ENCODE peak calls at places on chromosomes 11 and 22, in four cellular contexts. One of them, this sample, is unnamed.

GRCh38 chr11:129412501-129412900 is 36.9 kb downstream of the BARX2 start:
- DNase-seq in activated naive CD8-positive, alpha-beta T cell treated with anti-CD3 and anti-CD28 coated beads for 36 hours: no peak
- DNase-seq in H9: no peak
- DNase-seq in endothelial cell: no peak
- DNase-seq in this sample: peak

GRCh38 chr22:27846910-27847309 is 45.4 kb upstream of the MN1 start:
- DNase-seq in activated naive CD8-positive, alpha-beta T cell treated with anti-CD3 and anti-CD28 coated beads for 36 hours: no peak
- DNase-seq in H9: no peak
- DNase-seq in endothelial cell: no peak
- DNase-seq in this sample: no peak

GRCh38 chr11:65780770-65781151 is at the start of gene AP5B1:
- DNase-seq in activated naive CD8-positive, alpha-beta T cell treated with anti-CD3 and anti-CD28 coated beads for 36 hours: peak
- DNase-seq in H9: peak
- DNase-seq in endothelial cell: peak
- DNase-seq in this sample: peak

GRCh38 chr22:50691521-50691920 is 18.9 kb downstream of the SHANK3 start:
- DNase-seq in activated naive CD8-positive, alpha-beta T cell treated with anti-CD3 and anti-CD28 coated beads for 36 hours: no peak
- DNase-seq in H9: peak
- DNase-seq in endothelial cell: no peak
- DNase-seq in this sample: no peak

GRCh38 chr11:8717876-8718753 is 35.5 kb downstream of the RPL27A start:
- DNase-seq in activated naive CD8-positive, alpha-beta T cell treated with anti-CD3 and anti-CD28 coated beads for 36 hours: no peak
- DNase-seq in H9: no peak
- DNase-seq in endothelial cell: no peak
- DNase-seq in this sample: peak

GRCh38 chr11:74696488-74696887 is 34.7 kb downstream of the CHRDL2 start:
- DNase-seq in activated naive CD8-positive, alpha-beta T cell treated with anti-CD3 and anti-CD28 coated beads for 36 hours: no peak
- DNase-seq in H9: no peak
- DNase-seq in endothelial cell: no peak
- DNase-seq in this sample: no peak

GRCh38 chr22:42608481-42609361 is 6.0 kb downstream of the POLDIP3 start:
- DNase-seq in activated naive CD8-positive, alpha-beta T cell treated with anti-CD3 and anti-CD28 coated beads for 36 hours: no peak
- DNase-seq in H9: no peak
- DNase-seq in endothelial cell: no peak
- DNase-seq in this sample: peak

GRCh38 chr11:17476317-17477083 is at the start of gene ABCC8:
- DNase-seq in activated naive CD8-positive, alpha-beta T cell treated with anti-CD3 and anti-CD28 coated beads for 36 hours: peak
- DNase-seq in H9: peak
- DNase-seq in endothelial cell: peak
- DNase-seq in this sample: peak

GRCh38 chr11:69515271-69516245 is 34.1 kb downstream of the LINC01488 start:
- DNase-seq in activated naive CD8-positive, alpha-beta T cell treated with anti-CD3 and anti-CD28 coated beads for 36 hours: no peak
- DNase-seq in H9: no peak
- DNase-seq in endothelial cell: no peak
- DNase-seq in this sample: no peak

GRCh38 chr11:101401245-101401644 is 182.6 kb downstream of the TRPC6 start:
- DNase-seq in activated naive CD8-positive, alpha-beta T cell treated with anti-CD3 and anti-CD28 coated beads for 36 hours: no peak
- DNase-seq in H9: no peak
- DNase-seq in endothelial cell: no peak
- DNase-seq in this sample: no peak

GRCh38 chr11:109123811-109124787 is 297.9 kb upstream of the C11orf87 start:
- DNase-seq in activated naive CD8-positive, alpha-beta T cell treated with anti-CD3 and anti-CD28 coated beads for 36 hours: no peak
- DNase-seq in H9: peak
- DNase-seq in endothelial cell: no peak
- DNase-seq in this sample: peak

GRCh38 chr22:47626428-47627390 is 864.3 kb downstream of the TBC1D22A start:
- DNase-seq in activated naive CD8-positive, alpha-beta T cell treated with anti-CD3 and anti-CD28 coated beads for 36 hours: no peak
- DNase-seq in H9: no peak
- DNase-seq in endothelial cell: no peak
- DNase-seq in this sample: no peak

GRCh38 chr11:33000181-33000580 is 15.5 kb upstream of the DEPDC7 start:
- DNase-seq in activated naive CD8-positive, alpha-beta T cell treated with anti-CD3 and anti-CD28 coated beads for 36 hours: no peak
- DNase-seq in H9: no peak
- DNase-seq in endothelial cell: no peak
- DNase-seq in this sample: no peak

GRCh38 chr22:28674121-28674563 is 5.5 kb downstream of the TTC28 start:
- DNase-seq in activated naive CD8-positive, alpha-beta T cell treated with anti-CD3 and anti-CD28 coated beads for 36 hours: peak
- DNase-seq in H9: no peak
- DNase-seq in endothelial cell: no peak
- DNase-seq in this sample: no peak

GRCh38 chr11:67450796-67451657 is 1.5 kb downstream of the GPR152 start:
- DNase-seq in activated naive CD8-positive, alpha-beta T cell treated with anti-CD3 and anti-CD28 coated beads for 36 hours: no peak
- DNase-seq in H9: no peak
- DNase-seq in endothelial cell: no peak
- DNase-seq in this sample: no peak

GRCh38 chr11:130180491-130180890 is 20.9 kb downstream of the ST14 start:
- DNase-seq in activated naive CD8-positive, alpha-beta T cell treated with anti-CD3 and anti-CD28 coated beads for 36 hours: no peak
- DNase-seq in H9: no peak
- DNase-seq in endothelial cell: no peak
- DNase-seq in this sample: no peak

GRCh38 chr11:122202951-122203456 is 87.0 kb upstream of the BLID start:
- DNase-seq in activated naive CD8-positive, alpha-beta T cell treated with anti-CD3 and anti-CD28 coated beads for 36 hours: peak
- DNase-seq in H9: peak
- DNase-seq in endothelial cell: peak
- DNase-seq in this sample: peak

GRCh38 chr22:49798486-49799151 is 29.1 kb downstream of the BRD1 start:
- DNase-seq in activated naive CD8-positive, alpha-beta T cell treated with anti-CD3 and anti-CD28 coated beads for 36 hours: no peak
- DNase-seq in H9: no peak
- DNase-seq in endothelial cell: no peak
- DNase-seq in this sample: no peak

GRCh38 chr22:31532060-31532459 is 35.7 kb downstream of the SFI1 start:
- DNase-seq in activated naive CD8-positive, alpha-beta T cell treated with anti-CD3 and anti-CD28 coated beads for 36 hours: no peak
- DNase-seq in H9: no peak
- DNase-seq in endothelial cell: no peak
- DNase-seq in this sample: no peak

GRCh38 chr11:123103326-123103980 is 41.5 kb upstream of the HSPA8 start:
- DNase-seq in activated naive CD8-positive, alpha-beta T cell treated with anti-CD3 and anti-CD28 coated beads for 36 hours: peak
- DNase-seq in H9: no peak
- DNase-seq in endothelial cell: peak
- DNase-seq in this sample: peak